ENCODE peak calls at places on chromosomes 3 and 15, in four cellular contexts. One of them, this sample, is unnamed.

GRCh38 chr3:13292371-13292770 is 127.8 kb downstream of the NUP210 start:
- DNase-seq in HepG2: no peak
- DNase-seq in GM12878: no peak
- DNase-seq in K562: no peak
- DNase-seq in this sample: no peak

GRCh38 chr3:177447938-177448337 is 250.7 kb upstream of the TBL1XR1 start:
- DNase-seq in GM12878: no peak
- DNase-seq in HepG2: no peak
- DNase-seq in K562: no peak
- DNase-seq in this sample: no peak

GRCh38 chr3:134038716-134039115 is 9.0 kb upstream of the SLCO2A1 start:
- DNase-seq in HepG2: no peak
- DNase-seq in K562: no peak
- DNase-seq in GM12878: no peak
- DNase-seq in this sample: no peak

GRCh38 chr3:179750720-179751328 is 98.0 kb downstream of the USP13 start:
- DNase-seq in GM12878: no peak
- DNase-seq in K562: peak
- DNase-seq in HepG2: peak
- DNase-seq in this sample: no peak

GRCh38 chr3:100263583-100263982 is 2.8 kb downstream of the TBC1D23 start:
- DNase-seq in HepG2: no peak
- DNase-seq in GM12878: no peak
- DNase-seq in K562: no peak
- DNase-seq in this sample: no peak

GRCh38 chr3:190044142-190044541 is 76.6 kb downstream of the P3H2 start:
- DNase-seq in K562: no peak
- DNase-seq in GM12878: no peak
- DNase-seq in HepG2: no peak
- DNase-seq in this sample: no peak

GRCh38 chr3:12663311-12663935 is 494 bp downstream of the RAF1 start:
- DNase-seq in HepG2: no peak
- DNase-seq in GM12878: no peak
- DNase-seq in K562: no peak
- DNase-seq in this sample: peak

GRCh38 chr3:13215940-13216546 is 142.8 kb upstream of the IQSEC1 start:
- DNase-seq in K562: no peak
- DNase-seq in GM12878: no peak
- DNase-seq in HepG2: peak
- DNase-seq in this sample: peak

GRCh38 chr3:149963485-149963884 is 7.2 kb downstream of the PFN2 start:
- DNase-seq in K562: no peak
- DNase-seq in HepG2: no peak
- DNase-seq in GM12878: no peak
- DNase-seq in this sample: no peak

GRCh38 chr3:32443471-32443870 is 51.8 kb downstream of the CMTM7 start:
- DNase-seq in HepG2: no peak
- DNase-seq in K562: no peak
- DNase-seq in GM12878: no peak
- DNase-seq in this sample: no peak

GRCh38 chr3:155047672-155048071 is 32.4 kb upstream of the MME start:
- DNase-seq in GM12878: no peak
- DNase-seq in K562: no peak
- DNase-seq in HepG2: no peak
- DNase-seq in this sample: no peak

GRCh38 chr3:15659254-15659975 is 57.9 kb downstream of the BTD start:
- DNase-seq in K562: no peak
- DNase-seq in HepG2: no peak
- DNase-seq in GM12878: no peak
- DNase-seq in this sample: no peak

GRCh38 chr15:58684036-58684700 is 65.3 kb downstream of the ADAM10 start:
- DNase-seq in HepG2: peak
- DNase-seq in GM12878: no peak
- DNase-seq in K562: peak
- DNase-seq in this sample: no peak

GRCh38 chr3:148880681-148881080 is 15.6 kb downstream of the CPA3 start:
- DNase-seq in K562: peak
- DNase-seq in GM12878: no peak
- DNase-seq in HepG2: peak
- DNase-seq in this sample: peak

GRCh38 chr3:24287728-24288450 is 206.8 kb downstream of the THRB start:
- DNase-seq in K562: no peak
- DNase-seq in GM12878: no peak
- DNase-seq in HepG2: no peak
- DNase-seq in this sample: no peak

GRCh38 chr3:16846373-16847078 is 38.2 kb upstream of the PLCL2 start:
- DNase-seq in K562: no peak
- DNase-seq in GM12878: no peak
- DNase-seq in HepG2: no peak
- DNase-seq in this sample: no peak
- TF ChIP-seq KDM1A in K562: no peak
- TF ChIP-seq KDM1A in GM12878: no peak
- TF ChIP-seq KDM1A in HepG2: no peak
- TF ChIP-seq KDM1A in this sample: no peak

DNA sequence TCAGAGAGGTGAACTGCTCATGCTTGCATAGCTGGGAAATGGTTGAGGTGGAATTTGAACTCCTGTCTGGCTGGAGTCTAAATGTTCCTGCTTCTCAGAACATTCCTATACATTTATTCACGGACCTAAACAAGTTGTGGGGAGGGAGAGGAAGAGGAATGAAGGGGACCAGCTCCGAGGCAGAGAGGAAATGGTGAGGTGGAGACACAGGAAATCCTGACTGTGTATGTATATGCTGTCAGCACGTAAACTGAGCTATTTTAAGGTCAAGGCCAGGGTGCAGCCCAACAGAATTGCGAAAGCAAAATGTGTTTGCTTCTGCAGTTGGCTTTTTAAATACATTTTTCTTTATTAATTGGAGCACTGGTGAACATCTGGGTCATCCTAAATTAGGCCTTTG is 74.1 kb upstream of the POMGNT2 start:
- DNase-seq in HepG2: peak
- DNase-seq in K562: no peak
- DNase-seq in GM12878: peak
- DNase-seq in this sample: no peak
- TF ChIP-seq MYC in HepG2: no peak
- TF ChIP-seq MYC in K562: no peak
- TF ChIP-seq MYC in GM12878: no peak
- TF ChIP-seq MYC in this sample: no peak

GRCh38 chr3:119309591-119309990 is 15.4 kb downstream of the ARHGAP31 start:
- DNase-seq in K562: no peak
- DNase-seq in GM12878: no peak
- DNase-seq in HepG2: no peak
- DNase-seq in this sample: no peak
- TF ChIP-seq KDM1A in K562: no peak
- TF ChIP-seq KDM1A in GM12878: no peak
- TF ChIP-seq KDM1A in HepG2: no peak
- TF ChIP-seq KDM1A in this sample: no peak

DNA sequence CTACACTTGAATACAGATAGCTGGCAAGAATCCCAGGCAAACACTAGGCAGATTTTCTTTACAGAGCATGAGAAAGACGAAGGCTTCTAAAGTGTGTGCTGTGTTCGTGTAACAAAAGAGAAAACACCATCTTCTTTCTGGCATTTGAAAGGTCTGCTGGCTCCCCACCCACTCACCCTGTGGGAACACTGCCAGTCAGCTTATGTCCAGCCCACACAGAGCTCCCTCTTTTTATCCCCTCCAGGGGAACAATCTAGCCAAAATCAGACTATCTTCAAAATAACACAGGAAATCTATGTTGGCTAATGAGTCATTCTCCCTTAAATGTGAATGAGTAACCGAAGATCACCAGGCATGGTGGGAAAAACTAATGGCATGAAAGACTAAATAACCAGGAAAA is 45.6 kb upstream of the PAQR5 start:
- DNase-seq in GM12878: no peak
- DNase-seq in K562: peak
- DNase-seq in HepG2: no peak
- DNase-seq in this sample: peak
- TF ChIP-seq MYC in GM12878: no peak
- TF ChIP-seq MYC in K562: no peak
- TF ChIP-seq MYC in HepG2: no peak
- TF ChIP-seq MYC in this sample: no peak

GRCh38 chr3:129528589-129529100 is at the start of gene RHO:
- DNase-seq in GM12878: no peak
- DNase-seq in K562: no peak
- DNase-seq in HepG2: no peak
- DNase-seq in this sample: no peak

GRCh38 chr3:129532261-129532660 is 3.8 kb downstream of the RHO start:
- DNase-seq in K562: no peak
- DNase-seq in HepG2: no peak
- DNase-seq in GM12878: no peak
- DNase-seq in this sample: no peak

GRCh38 chr3:129529436-129530210 is 1.2 kb downstream of the RHO start:
- DNase-seq in K562: no peak
- DNase-seq in HepG2: no peak
- DNase-seq in GM12878: no peak
- DNase-seq in this sample: no peak

GRCh38 chr3:129530821-129531220 is 2.4 kb downstream of the RHO start:
- DNase-seq in HepG2: no peak
- DNase-seq in GM12878: no peak
- DNase-seq in K562: no peak
- DNase-seq in this sample: no peak

DNA sequence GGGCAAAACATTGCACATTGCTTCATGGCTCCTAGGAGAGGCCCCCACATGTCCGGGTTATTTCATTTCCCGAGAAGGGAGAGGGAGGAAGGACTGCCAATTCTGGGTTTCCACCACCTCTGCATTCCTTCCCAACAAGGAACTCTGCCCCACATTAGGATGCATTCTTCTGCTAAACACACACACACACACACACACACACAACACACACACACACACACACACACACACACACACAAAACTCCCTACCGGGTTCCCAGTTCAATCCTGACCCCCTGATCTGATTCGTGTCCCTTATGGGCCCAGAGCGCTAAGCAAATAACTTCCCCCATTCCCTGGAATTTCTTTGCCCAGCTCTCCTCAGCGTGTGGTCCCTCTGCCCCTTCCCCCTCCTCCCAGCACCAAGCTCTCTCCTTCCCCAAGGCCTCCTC is 1.9 kb downstream of the RHO start:
- DNase-seq in HepG2: no peak
- DNase-seq in K562: no peak
- DNase-seq in GM12878: no peak
- DNase-seq in this sample: peak
- TF ChIP-seq KDM1A in HepG2: no peak
- TF ChIP-seq KDM1A in K562: no peak
- TF ChIP-seq KDM1A in GM12878: no peak
- TF ChIP-seq KDM1A in this sample: no peak

DNA sequence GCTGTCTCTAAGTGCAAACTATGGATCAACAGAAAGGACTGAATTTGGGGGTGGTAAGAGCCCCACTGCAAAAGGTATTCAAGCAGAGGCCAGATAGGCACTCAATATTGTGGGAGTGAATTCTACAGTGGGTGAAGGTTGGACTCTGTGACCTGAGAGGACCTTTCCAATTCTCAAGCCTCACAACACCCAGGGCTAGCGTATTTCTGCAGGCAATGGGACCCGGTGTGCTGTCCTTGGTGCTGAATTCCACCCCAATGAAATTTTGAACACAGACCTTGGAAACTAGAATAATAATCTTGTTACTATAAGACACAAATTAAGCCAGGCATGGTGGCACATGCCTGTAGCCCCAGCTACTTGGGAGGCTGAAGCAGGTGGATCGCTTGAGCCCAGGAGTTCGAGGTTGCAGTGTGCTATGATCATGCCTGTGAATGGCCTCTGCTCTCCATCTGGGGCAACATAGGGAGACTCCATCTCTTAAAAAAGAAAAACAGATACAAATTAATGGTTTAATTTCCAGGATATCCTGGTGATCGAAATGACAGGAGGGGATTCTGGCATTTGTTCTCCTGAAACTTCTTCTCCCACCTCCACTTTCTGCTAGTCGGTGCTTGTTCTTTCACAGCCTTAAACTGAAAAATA is 135.4 kb downstream of the RAB11A start:
- DNase-seq in K562: peak
- DNase-seq in GM12878: no peak
- DNase-seq in HepG2: peak
- DNase-seq in this sample: peak
- TF ChIP-seq MYC in K562: no peak
- TF ChIP-seq MYC in GM12878: no peak
- TF ChIP-seq MYC in HepG2: no peak
- TF ChIP-seq MYC in this sample: no peak

GRCh38 chr3:9213019-9213646 is 36.3 kb downstream of the SRGAP3 start:
- DNase-seq in HepG2: no peak
- DNase-seq in GM12878: no peak
- DNase-seq in K562: no peak
- DNase-seq in this sample: no peak

GRCh38 chr3:9214185-9214584 is 35.3 kb downstream of the SRGAP3 start:
- DNase-seq in GM12878: no peak
- DNase-seq in HepG2: no peak
- DNase-seq in K562: no peak
- DNase-seq in this sample: no peak

GRCh38 chr3:9216736-9217135 is 32.7 kb downstream of the SRGAP3 start:
- DNase-seq in GM12878: no peak
- DNase-seq in HepG2: no peak
- DNase-seq in K562: no peak
- DNase-seq in this sample: no peak

GRCh38 chr3:9211155-9211950 is 38.1 kb downstream of the SRGAP3 start:
- DNase-seq in GM12878: no peak
- DNase-seq in HepG2: no peak
- DNase-seq in K562: no peak
- DNase-seq in this sample: no peak

GRCh38 chr3:9214599-9214998 is 34.8 kb downstream of the SRGAP3 start:
- DNase-seq in HepG2: no peak
- DNase-seq in GM12878: no peak
- DNase-seq in K562: no peak
- DNase-seq in this sample: no peak
- TF ChIP-seq KDM1A in HepG2: no peak
- TF ChIP-seq KDM1A in GM12878: no peak
- TF ChIP-seq KDM1A in K562: no peak
- TF ChIP-seq KDM1A in this sample: no peak

DNA sequence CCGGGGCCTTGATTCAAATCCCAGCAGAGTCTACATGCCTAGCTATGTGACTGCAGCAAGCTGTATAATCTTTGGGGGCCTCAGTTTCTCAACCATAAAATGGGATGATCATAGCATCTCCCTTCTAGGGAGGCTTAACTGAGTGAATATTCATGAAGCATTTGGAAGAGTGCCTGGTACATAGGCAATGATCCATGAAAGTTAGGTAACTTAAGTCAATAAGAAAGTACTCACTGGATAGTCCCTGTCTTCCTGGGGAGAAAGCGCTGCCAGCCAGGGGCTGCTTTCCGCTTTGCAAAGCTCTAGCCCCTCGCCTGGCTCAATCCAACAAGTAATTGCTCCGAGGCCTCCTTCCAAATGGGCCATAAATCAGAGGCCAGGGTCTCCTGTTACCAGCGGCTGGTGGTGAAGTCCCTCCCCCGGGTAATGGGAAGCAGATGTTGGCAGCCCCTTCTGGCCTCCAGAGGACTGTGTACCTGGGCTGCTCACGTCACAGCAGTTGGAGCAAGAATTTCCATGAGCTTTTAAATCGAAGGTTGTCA is 521.9 kb upstream of the PROK2 start:
- DNase-seq in K562: no peak
- DNase-seq in GM12878: no peak
- DNase-seq in HepG2: no peak
- DNase-seq in this sample: no peak
- TF ChIP-seq MYC in K562: no peak
- TF ChIP-seq MYC in GM12878: no peak
- TF ChIP-seq MYC in HepG2: no peak
- TF ChIP-seq MYC in this sample: no peak